ENCODE peak calls at places on chromosome 18, in four cellular contexts. S is posterior cingulate gyrus, G is MV-4-11, R is MCF 10A. N is an unnamed sample.

GRCh38 chr18:8844721-8845148 is 139.4 kb downstream of the MTCL1 start:
- DNase-seq in S (no peak), G (no peak), R (no peak), N (no peak)

GRCh38 chr18:6543330-6543908 is 128.7 kb upstream of the L3MBTL4 start:
- DNase-seq in S (no peak), G (no peak), R (peak; percentile 12), N (no peak)

GRCh38 chr18:77081387-77081773 is 51.2 kb downstream of the MBP start:
- DNase-seq in S (no peak), G (peak; percentile 97), R (no peak), N (no peak)

GRCh38 chr18:74715865-74716712 is 118.4 kb downstream of the ZNF407 start:
- DNase-seq in S (no peak), G (no peak), R (no peak), N (no peak)

GRCh38 chr18:27991391-27991790 is 185.5 kb downstream of the CDH2 start:
- DNase-seq in S (no peak), G (no peak), R (no peak), N (no peak)

GRCh38 chr18:36376361-36376760 is 78.8 kb downstream of the FHOD3 start:
- DNase-seq in S (no peak), G (no peak), R (no peak), N (no peak)

GRCh38 chr18:14971461-14972185 is 223.7 kb downstream of the ANKRD30B start:
- DNase-seq in S (no peak), G (no peak), R (peak; percentile 79), N (no peak)

GRCh38 chr18:36629836-36630235 is 199.0 kb downstream of the TPGS2 start:
- DNase-seq in S (no peak), G (no peak), R (no peak), N (no peak)

GRCh38 chr18:31185551-31185950 is 22.9 kb upstream of the DSC1 start:
- DNase-seq in S (no peak), G (no peak), R (no peak), N (no peak)

GRCh38 chr18:22109535-22109934 is 59.9 kb upstream of the GATA6 start:
- DNase-seq in S (no peak), G (peak; percentile 64), R (no peak), N (no peak)

GRCh38 chr18:45252474-45252873 is 362.8 kb upstream of the SLC14A2 start:
- DNase-seq in S (no peak), G (no peak), R (no peak), N (no peak)

GRCh38 chr18:70621710-70622109 is 332.9 kb downstream of the SOCS6 start:
- DNase-seq in S (no peak), G (no peak), R (no peak), N (no peak)